ENCODE peak calls at places on chromosome 7, in seven cellular contexts. M is neural progenitor cell, I is HCT116, B is endothelial cell of umbilical vein, A is hepatocyte, H is IMR-90, G is astrocyte. U is an unnamed sample.

GRCh38 chr7:105035349-105035748 is 21.3 kb downstream of the KMT2E start:
- DNase-seq in M (no peak), H (no peak), B (no peak), I (no peak), G (no peak), A (no peak), U (no peak)

GRCh38 chr7:117119192-117119924 is 166.1 kb downstream of the ST7 start:
- DNase-seq in I (peak), B (peak), H (peak), G (peak), M (peak), A (peak), U (peak)

GRCh38 chr7:137242616-137243015 is 100.9 kb downstream of the PTN start:
- DNase-seq in I (no peak), A (no peak), M (no peak), B (no peak), H (no peak), G (no peak), U (no peak)

GRCh38 chr7:13945670-13946069 is 43.8 kb downstream of the ETV1 start:
- DNase-seq in G (peak), H (no peak), M (no peak), I (no peak), A (no peak), B (no peak), U (no peak)

GRCh38 chr7:24851791-24852190 is 94.5 kb upstream of the GSDME start:
- DNase-seq in B (peak), G (no peak), H (peak), A (no peak), I (no peak), M (no peak), U (no peak)

GRCh38 chr7:44400033-44400511 is 74.7 kb upstream of the CAMK2B start:
- DNase-seq in A (no peak), H (no peak), M (no peak), B (no peak), G (no peak), I (no peak), U (no peak)

GRCh38 chr7:2796358-2797352 is 47.5 kb downstream of the GNA12 start:
- DNase-seq in A (no peak), B (peak), G (no peak), I (no peak), H (peak), M (no peak), U (no peak)

GRCh38 chr7:15891151-15891842 is 204.8 kb upstream of the MEOX2 start:
- DNase-seq in M (no peak), B (peak), G (peak), A (no peak), I (no peak), H (peak), U (no peak)

GRCh38 chr7:156897673-156898072 is 4.7 kb upstream of the LMBR1 start:
- DNase-seq in G (peak), H (peak), B (no peak), A (no peak), M (no peak), I (no peak), U (peak)

GRCh38 chr7:100674441-100675407 is 1.2 kb downstream of the GNB2 start:
- DNase-seq in I (no peak), H (no peak), A (peak), M (peak), B (peak), G (no peak), U (peak)

GRCh38 chr7:150405584-150406310 is 26.6 kb downstream of the ZNF775 start:
- DNase-seq in A (peak), B (no peak), M (peak), H (peak), G (peak), I (no peak), U (peak)

GRCh38 chr7:73426016-73426415 is 7.6 kb upstream of the FZD9 start:
- DNase-seq in B (no peak), I (no peak), M (no peak), G (no peak), H (no peak), A (no peak), U (no peak)

GRCh38 chr7:105885386-105886111 is 9.2 kb upstream of the ATXN7L1 start:
- DNase-seq in M (no peak), H (no peak), A (no peak), B (peak), G (peak), I (no peak), U (no peak)

GRCh38 chr7:41085244-41085643 is 617.6 kb downstream of the INHBA start:
- DNase-seq in B (no peak), A (no peak), M (no peak), H (peak), G (peak), I (no peak), U (no peak)

GRCh38 chr7:4416436-4417092 is 265.5 kb upstream of the FOXK1 start:
- DNase-seq in I (no peak), G (peak), A (peak), M (no peak), B (no peak), H (no peak), U (no peak)

GRCh38 chr7:151273646-151274375 is 25.3 kb upstream of the SMARCD3 start:
- DNase-seq in G (no peak), M (no peak), H (no peak), A (no peak), I (no peak), B (no peak), U (no peak)

GRCh38 chr7:1940863-1941262 is 270.8 kb downstream of the ELFN1 start:
- DNase-seq in G (no peak), A (no peak), I (no peak), H (no peak), M (no peak), B (no peak), U (no peak)

GRCh38 chr7:88317422-88317821 is 10.7 kb upstream of the STEAP4 start:
- DNase-seq in A (no peak), B (no peak), H (no peak), M (no peak), I (no peak), G (no peak), U (no peak)

GRCh38 chr7:1520574-1521234 is 9.8 kb upstream of the MAFK start:
- DNase-seq in H (peak), G (peak), A (peak), B (peak), I (peak), M (no peak), U (no peak)

GRCh38 chr7:46279290-46279689 is 358.2 kb upstream of the IGFBP3 start:
- DNase-seq in H (no peak), G (no peak), M (no peak), B (no peak), A (no peak), I (no peak), U (no peak)

GRCh38 chr7:20330176-20330796 is 414 bp upstream of the ITGB8 start:
- DNase-seq in M (peak), B (peak), H (peak), G (peak), A (peak), I (no peak), U (peak)

GRCh38 chr7:144384071-144384470 is 19.4 kb downstream of the NOBOX start:
- DNase-seq in B (no peak), G (peak), H (no peak), I (peak), A (peak), M (no peak), U (no peak)

GRCh38 chr7:76262683-76263402 is 39.6 kb upstream of the HSPB1 start:
- DNase-seq in H (peak), M (peak), B (peak), I (peak), G (peak), A (peak), U (peak)

GRCh38 chr7:132387596-132387995 is 188.7 kb downstream of the PLXNA4 start:
- DNase-seq in I (no peak), A (no peak), H (no peak), B (no peak), G (no peak), M (no peak), U (no peak)

GRCh38 chr7:50283206-50283605 is 21.3 kb upstream of the IKZF1 start:
- DNase-seq in A (no peak), H (no peak), B (no peak), G (no peak), I (no peak), M (no peak), U (no peak)

GRCh38 chr7:50285259-50285658 is 19.3 kb upstream of the IKZF1 start:
- DNase-seq in H (no peak), G (no peak), A (no peak), M (no peak), I (no peak), B (no peak), U (no peak)

GRCh38 chr7:50284296-50284695 is 20.2 kb upstream of the IKZF1 start:
- DNase-seq in G (no peak), A (no peak), M (no peak), I (no peak), H (no peak), B (no peak), U (no peak)

GRCh38 chr7:50292165-50292757 is 12.3 kb upstream of the IKZF1 start:
- DNase-seq in G (no peak), M (no peak), H (no peak), A (no peak), I (no peak), B (no peak), U (no peak)

DNA sequence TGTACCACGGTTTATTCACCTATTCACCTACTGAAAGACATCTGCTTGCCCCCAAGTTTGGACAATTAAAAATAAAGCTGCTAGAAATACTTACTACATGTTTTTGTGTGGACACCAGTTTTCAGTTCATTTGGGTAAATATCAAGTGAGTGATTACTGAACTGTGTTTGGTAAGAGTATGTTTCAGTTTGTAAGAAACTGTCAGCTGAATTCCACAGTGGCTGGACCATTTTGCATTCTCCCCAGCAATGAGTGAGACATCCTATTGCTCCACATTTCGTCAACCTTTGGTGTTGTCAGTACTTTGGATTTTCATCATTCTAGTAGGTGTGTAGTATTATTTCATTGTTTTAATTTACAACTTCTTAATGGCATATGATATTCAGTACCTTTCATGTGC is 17.4 kb upstream of the IKZF1 start:
- DNase-seq in B (no peak), A (no peak), G (no peak), H (no peak), I (no peak), M (no peak), U (no peak)
- H3K4me2 ChIP-seq in B (no peak), A (no peak), G (no peak), H (no peak), I (no peak), M (no peak), U (no peak)

GRCh38 chr7:29878081-29878688 is 71.9 kb downstream of the WIPF3 start:
- DNase-seq in I (no peak), B (peak), H (peak), G (peak), A (peak), M (no peak), U (peak)
- TF ChIP-seq CTCF in I (peak), B (peak), H (peak), G (peak), A (peak), M (peak), U (peak)

GRCh38 chr7:77327067-77327931 is 88.8 kb downstream of the GSAP start:
- DNase-seq in H (peak), M (no peak), G (peak), B (peak), I (no peak), A (peak), U (no peak)
- H3K4me2 ChIP-seq in H (peak), M (no peak), G (no peak), B (no peak), I (no peak), A (peak), U (no peak)

DNA sequence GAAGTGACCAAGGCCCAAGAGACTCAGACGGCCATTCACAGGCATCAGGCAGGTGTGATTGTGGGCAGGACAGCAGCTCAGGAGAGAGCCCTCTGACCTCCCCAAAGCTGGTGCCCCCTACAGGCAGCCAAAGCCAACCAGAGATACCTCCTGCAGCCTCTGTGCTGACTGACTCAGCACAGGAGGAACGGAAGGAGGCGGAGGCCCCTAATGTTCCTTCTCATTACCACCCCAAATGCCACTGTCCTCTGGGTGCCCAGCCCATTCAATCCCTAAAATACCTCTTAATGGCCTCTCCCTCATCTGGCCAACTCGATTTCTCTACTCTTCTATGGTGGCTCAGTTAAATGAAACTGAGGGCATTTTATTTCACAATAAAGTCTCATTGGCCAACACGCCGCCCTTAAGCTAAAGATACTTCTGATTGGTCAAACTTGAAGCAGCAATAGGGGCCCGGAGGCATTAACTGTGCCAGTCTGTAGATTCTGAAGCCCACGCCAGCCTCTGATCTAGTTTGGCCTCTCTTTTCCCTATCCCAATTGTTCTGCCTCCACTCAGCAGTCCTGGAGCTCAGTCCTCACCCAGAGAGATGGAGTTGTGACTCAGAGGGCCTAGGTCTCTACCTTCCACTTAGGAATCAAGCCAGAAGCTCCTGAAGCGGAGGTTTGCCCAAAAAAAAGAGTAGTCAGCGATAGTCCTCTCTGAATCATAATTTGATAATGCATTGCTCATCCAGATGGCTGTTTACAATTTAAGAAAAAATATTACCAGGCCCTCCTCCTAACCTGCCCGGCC is 1.2 kb downstream of the CYREN start:
- DNase-seq in A (peak), M (peak), I (peak), G (peak), B (peak), H (peak), U (peak)
- TF ChIP-seq CTCF in A (peak), M (peak), I (peak), G (peak), B (peak), H (peak), U (peak)